ENCODE peak calls at places on chromosomes 1 and 21, in ten cellular contexts. E, F, V, L, H, W, D, Z, M and B are unnamed samples.

GRCh38 chr1:94924967-94925366 is 1.9 kb downstream of the CNN3 start:
- DNase-seq in E (no peak), V (no peak), Z (no peak), D (no peak), F (no peak), H (no peak), L (peak; percentile 44), W (peak; percentile 41), M (peak; percentile 34), B (no peak)

GRCh38 chr1:217230412-217230811 is 400.5 kb downstream of the GPATCH2 start:
- DNase-seq in H (no peak), D (no peak), L (no peak), E (no peak), V (no peak), M (peak; percentile 3), W (no peak), Z (no peak), F (no peak), B (no peak)

GRCh38 chr1:21451981-21452411 is 12.1 kb downstream of the NBPF3 start:
- DNase-seq in D (no peak), L (peak; percentile 62), V (no peak), W (no peak), Z (no peak), H (no peak), M (no peak), F (no peak), E (no peak), B (no peak)

GRCh38 chr1:25447547-25447946 is 16.9 kb downstream of the MACO1 start:
- DNase-seq in M (no peak), E (no peak), W (no peak), F (no peak), D (no peak), Z (no peak), L (no peak), V (no peak), H (no peak), B (no peak)

GRCh38 chr1:108036796-108037545 is 72.0 kb upstream of the VAV3 start:
- DNase-seq in F (no peak), V (no peak), W (no peak), D (no peak), H (no peak), Z (no peak), M (no peak), L (no peak), E (no peak), B (no peak)

GRCh38 chr1:43994794-43995790 is 3.7 kb downstream of the CCDC24 start:
- DNase-seq in M (no peak), L (no peak), Z (no peak), V (no peak), H (no peak), W (no peak), F (no peak), D (no peak), E (no peak), B (no peak)

GRCh38 chr1:174003867-174004266 is 18.3 kb downstream of the RC3H1 start:
- DNase-seq in D (no peak), M (no peak), Z (no peak), F (no peak), W (no peak), L (no peak), V (no peak), E (no peak), H (no peak), B (no peak)

GRCh38 chr1:168454211-168454815 is 89.5 kb downstream of the XCL2 start:
- DNase-seq in L (peak; percentile 66), V (no peak), D (no peak), Z (no peak), W (no peak), H (no peak), E (no peak), F (no peak), M (no peak), B (no peak)

GRCh38 chr1:40919475-40920011 is 57.4 kb upstream of the CITED4 start:
- DNase-seq in W (no peak), H (no peak), F (peak; percentile 95), V (no peak), E (no peak), Z (no peak), M (no peak), L (no peak), D (no peak), B (no peak)

GRCh38 chr1:9629445-9630201 is 21.9 kb upstream of the PIK3CD start:
- DNase-seq in M (no peak), Z (peak; percentile 85), V (no peak), F (no peak), E (peak; percentile 74), L (no peak), W (no peak), D (no peak), H (peak; percentile 48), B (no peak)
- H3K27ac ChIP-seq in M (no peak overlapping the region), Z (peak overlapping the region; percentile 70), V (no peak overlapping the region), F (no peak overlapping the region), E (no peak overlapping the region), L (no peak overlapping the region), W (no peak overlapping the region), D (no peak overlapping the region), H (no peak overlapping the region), B (no peak overlapping the region)

GRCh38 chr1:163069142-163069541 is at the start of gene RGS4:
- DNase-seq in H (peak; percentile 36), L (peak; percentile 98), M (peak; percentile 97), F (no peak), D (peak; percentile 93), E (peak; percentile 64), Z (no peak), W (peak; percentile 49), V (peak; percentile 88), B (peak; percentile 75)
- H3K4me3 ChIP-seq in H (peak within 1 kb of the TSS; percentile 51), L (peak within 1 kb of the TSS; percentile 30), M (peak within 1 kb of the TSS; percentile 74), F (peak within 1 kb of the TSS; percentile 45), D (peak within 1 kb of the TSS; percentile 54), E (peak within 1 kb of the TSS; percentile 45), Z (peak within 1 kb of the TSS; percentile 31), W (peak within 1 kb of the TSS; percentile 19), V (peak within 1 kb of the TSS; percentile 18), B (peak within 1 kb of the TSS; percentile 98)

GRCh38 chr21:15063821-15064575 is 802 bp downstream of the NRIP1 start:
- DNase-seq in W (peak; percentile 36), E (peak; percentile 77), M (peak; percentile 37), L (no peak), Z (peak; percentile 70), V (peak; percentile 64), D (no peak), F (peak; percentile 30), H (peak; percentile 57), B (peak; percentile 75)
- H3K27ac ChIP-seq in W (peak overlapping the region; percentile 99), E (peak overlapping the region; percentile 98), M (peak overlapping the region; percentile 72), L (peak overlapping the region; percentile 94), Z (peak overlapping the region; percentile 95), V (peak overlapping the region; percentile 91), D (peak overlapping the region; percentile 79), F (peak overlapping the region; percentile 97), H (peak overlapping the region; percentile 98), B (peak overlapping the region; percentile 89)

DNA sequence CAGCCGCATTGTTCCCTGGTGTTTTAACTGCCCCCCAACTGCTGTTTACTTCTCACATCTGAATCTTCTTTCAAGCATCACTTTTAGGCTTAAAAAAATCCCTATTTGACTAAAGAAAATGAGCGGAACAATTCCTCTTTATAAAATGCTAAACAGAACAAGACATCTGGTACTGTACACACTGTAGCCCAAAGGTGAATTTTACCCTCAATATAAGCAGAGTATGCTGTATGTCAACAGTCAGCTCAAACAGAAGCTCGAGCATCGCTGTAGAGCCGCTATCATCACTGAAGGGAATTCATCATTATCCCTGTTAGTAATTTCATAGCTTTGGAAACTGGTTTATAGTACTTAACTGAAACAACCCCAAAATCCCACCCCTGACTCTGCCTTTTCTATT is 85.3 kb downstream of the LRRC8D start:
- DNase-seq in H (no peak), L (no peak), W (no peak), F (no peak), E (no peak), Z (no peak), M (no peak), D (no peak), V (no peak), B (no peak)
- H3K4me3 ChIP-seq in H (no peak overlapping the region), L (no peak overlapping the region), W (no peak overlapping the region), F (no peak overlapping the region), E (no peak overlapping the region), Z (no peak overlapping the region), M (no peak overlapping the region), D (no peak overlapping the region), V (no peak overlapping the region), B (no peak overlapping the region)

GRCh38 chr1:202133016-202133415 is 10.3 kb downstream of the GPR37L1 start:
- DNase-seq in F (peak; percentile 65), V (no peak), D (no peak), Z (no peak), E (no peak), W (peak; percentile 48), L (no peak), H (no peak), M (no peak), B (no peak)

GRCh38 chr1:202133989-202134388 is 10.5 kb downstream of the ARL8A start:
- DNase-seq in W (no peak), E (no peak), F (no peak), V (no peak), L (no peak), Z (no peak), D (no peak), H (no peak), M (no peak), B (no peak)

GRCh38 chr1:202135221-202135721 is 9.3 kb downstream of the ARL8A start:
- DNase-seq in M (peak; percentile 63), W (peak; percentile 66), F (peak; percentile 66), D (peak; percentile 30), E (peak; percentile 57), H (no peak), V (no peak), L (peak; percentile 54), Z (peak; percentile 60), B (no peak)

GRCh38 chr1:202133521-202133920 is 10.8 kb downstream of the GPR37L1 start:
- DNase-seq in E (no peak), F (no peak), W (no peak), L (no peak), H (no peak), D (no peak), M (no peak), V (no peak), Z (no peak), B (no peak)

GRCh38 chr1:202134645-202135172 is 9.8 kb downstream of the ARL8A start:
- DNase-seq in Z (no peak), D (no peak), V (no peak), W (no peak), E (no peak), L (no peak), H (no peak), F (peak; percentile 46), M (no peak), B (no peak)
- H3K27ac ChIP-seq in Z (peak overlapping the region; percentile 46), D (no peak overlapping the region), V (no peak overlapping the region), W (peak overlapping the region; percentile 93), E (no peak overlapping the region), L (no peak overlapping the region), H (peak overlapping the region; percentile 82), F (peak overlapping the region; percentile 96), M (no peak overlapping the region), B (no peak overlapping the region)